ENCODE peak calls at places on chromosomes 6 and 20, in eight cellular contexts. R, I, L, G, Q, S, F and J are unnamed samples.

GRCh38 chr20:46129955-46130481 is 11.9 kb downstream of the CD40 start:
- DNase-seq in R (no peak), I (no peak), L (no peak), G (no peak), Q (no peak), S (no peak), F (no peak), J (no peak)

GRCh38 chr6:15327271-15327670 is 81.4 kb downstream of the JARID2 start:
- DNase-seq in R (peak; percentile 19), I (no peak), L (no peak), G (no peak), Q (no peak), S (peak; percentile 52), F (no peak), J (no peak)

GRCh38 chr6:158207452-158207788 is 39.3 kb downstream of the GTF2H5 start:
- DNase-seq in R (no peak), I (peak; percentile 12), L (no peak), G (no peak), Q (peak; percentile 35), S (no peak), F (no peak), J (no peak)

GRCh38 chr6:119586250-119586882 is 236.8 kb upstream of the MAN1A1 start:
- DNase-seq in R (no peak), I (no peak), L (no peak), G (peak; percentile 36), Q (no peak), S (no peak), F (no peak), J (no peak)

GRCh38 chr20:41989935-41990635 is 371.9 kb upstream of the CHD6 start:
- DNase-seq in R (no peak), I (no peak), L (no peak), G (no peak), Q (no peak), S (no peak), F (no peak), J (no peak)

GRCh38 chr6:41894366-41895299 is 542 bp downstream of the USP49 start:
- DNase-seq in R (peak; percentile 9), I (peak; percentile 54), L (no peak), G (no peak), Q (no peak), S (no peak), F (no peak), J (no peak)

GRCh38 chr20:23367770-23368169 is 5.8 kb downstream of the GZF1 start:
- DNase-seq in R (no peak), I (peak; percentile 55), L (no peak), G (no peak), Q (no peak), S (no peak), F (no peak), J (no peak)

GRCh38 chr6:1575213-1576041 is 34.3 kb upstream of the FOXC1 start:
- DNase-seq in R (no peak), I (no peak), L (peak; percentile 36), G (peak; percentile 40), Q (peak; percentile 8), S (no peak), F (no peak), J (no peak)

GRCh38 chr6:41728954-41729353 is 6.5 kb downstream of the TFEB start:
- DNase-seq in R (no peak), I (no peak), L (no peak), G (no peak), Q (no peak), S (no peak), F (no peak), J (no peak)

GRCh38 chr6:137218473-137218916 is 690 bp downstream of the IFNGR1 start:
- DNase-seq in R (no peak), I (peak; percentile 90), L (no peak), G (peak; percentile 31), Q (peak; percentile 66), S (peak; percentile 35), F (no peak), J (peak; percentile 40)

GRCh38 chr6:44529506-44529905 is 142.0 kb downstream of the CDC5L start:
- DNase-seq in R (no peak), I (no peak), L (no peak), G (no peak), Q (no peak), S (no peak), F (no peak), J (no peak)

GRCh38 chr6:53805725-53806124 is 10.9 kb downstream of the LRRC1 start:
- DNase-seq in R (no peak), I (no peak), L (no peak), G (no peak), Q (no peak), S (no peak), F (no peak), J (no peak)